ENCODE peak calls at places on chromosome 1, in four cellular contexts. H is SK-N-SH, C is AG04450, J is RWPE1. G is an unnamed sample.

GRCh38 chr1:184389446-184389845 is 2.6 kb downstream of the C1orf21 start:
- DNase-seq in J (no peak), C (no peak), H (no peak), G (no peak)

GRCh38 chr1:16926491-16927195 is 4.9 kb downstream of the CROCC start:
- DNase-seq in H (peak), J (no peak), C (no peak), G (peak)

GRCh38 chr1:110060034-110060661 is 10.3 kb downstream of the ALX3 start:
- DNase-seq in C (no peak), H (no peak), J (peak), G (peak)

GRCh38 chr1:115227683-115228082 is 110.4 kb downstream of the NGF start:
- DNase-seq in H (no peak), J (no peak), C (no peak), G (no peak)

GRCh38 chr1:204842892-204843291 is 27.8 kb upstream of the NFASC start:
- DNase-seq in C (no peak), H (no peak), J (no peak), G (no peak)

GRCh38 chr1:187680823-187681222 is 852.1 kb downstream of the PLA2G4A start:
- DNase-seq in H (no peak), J (no peak), C (peak), G (no peak)

GRCh38 chr1:163054056-163054706 is 15.0 kb upstream of the RGS4 start:
- DNase-seq in J (no peak), C (no peak), H (no peak), G (no peak)

GRCh38 chr1:152577168-152577567 is 3.1 kb downstream of the LCE3D start:
- DNase-seq in J (no peak), C (no peak), H (no peak), G (no peak)

GRCh38 chr1:4711191-4711915 is 56.9 kb downstream of the AJAP1 start:
- DNase-seq in H (no peak), C (no peak), J (no peak), G (no peak)

GRCh38 chr1:72241397-72241796 is 40.9 kb downstream of the NEGR1 start:
- DNase-seq in J (peak), C (no peak), H (no peak), G (no peak)

GRCh38 chr1:190391582-190391981 is 86.1 kb downstream of the BRINP3 start:
- DNase-seq in C (no peak), H (no peak), J (no peak), G (no peak)

GRCh38 chr1:115713906-115714305 is 54.6 kb downstream of the CASQ2 start:
- DNase-seq in C (no peak), H (no peak), J (no peak), G (no peak)

GRCh38 chr1:51600954-51601353 is 15.9 kb upstream of the OSBPL9 start:
- DNase-seq in C (no peak), J (no peak), H (peak), G (no peak)

GRCh38 chr1:179083031-179083345 is 1.1 kb downstream of the TOR3A start:
- DNase-seq in H (peak), C (no peak), J (no peak), G (no peak)

GRCh38 chr1:171841931-171842723 is 829 bp downstream of the DNM3 start:
- DNase-seq in H (peak), J (peak), C (no peak), G (peak)

GRCh38 chr1:84715620-84716019 is 25.4 kb upstream of the SSX2IP start:
- DNase-seq in J (no peak), H (no peak), C (no peak), G (no peak)

GRCh38 chr1:76053021-76053420 is 21.5 kb upstream of the ST6GALNAC3 start:
- DNase-seq in C (no peak), H (peak), J (no peak), G (no peak)

GRCh38 chr1:108585343-108585742 is 25.4 kb downstream of the EEIG2 start:
- DNase-seq in J (no peak), H (no peak), C (no peak), G (no peak)

GRCh38 chr1:108584320-108584968 is 24.5 kb downstream of the EEIG2 start:
- DNase-seq in J (no peak), H (no peak), C (no peak), G (no peak)

DNA sequence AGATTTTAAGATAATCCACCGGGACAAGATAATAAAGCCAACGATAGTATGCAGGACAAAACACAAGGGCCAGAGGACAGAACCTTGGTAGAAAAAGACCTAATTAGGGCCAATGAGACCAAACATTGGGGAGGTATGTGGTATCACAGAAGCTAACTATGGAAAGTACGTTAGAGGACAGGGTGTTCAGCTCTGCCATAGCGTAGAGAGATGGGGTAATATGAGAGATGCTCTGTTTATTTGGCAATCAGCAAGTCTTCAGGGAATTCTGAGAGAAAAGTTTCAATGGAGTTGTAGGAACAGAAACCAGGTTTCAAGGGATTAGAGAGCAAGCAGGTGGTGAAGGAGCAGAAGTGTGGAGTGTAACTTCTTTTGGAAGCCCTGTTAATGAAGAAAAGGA is 23.9 kb downstream of the EEIG2 start:
- DNase-seq in J (no peak), H (no peak), C (no peak), G (no peak)
- TF ChIP-seq CTCF in J (no peak), H (no peak), C (no peak), G (no peak)

DNA sequence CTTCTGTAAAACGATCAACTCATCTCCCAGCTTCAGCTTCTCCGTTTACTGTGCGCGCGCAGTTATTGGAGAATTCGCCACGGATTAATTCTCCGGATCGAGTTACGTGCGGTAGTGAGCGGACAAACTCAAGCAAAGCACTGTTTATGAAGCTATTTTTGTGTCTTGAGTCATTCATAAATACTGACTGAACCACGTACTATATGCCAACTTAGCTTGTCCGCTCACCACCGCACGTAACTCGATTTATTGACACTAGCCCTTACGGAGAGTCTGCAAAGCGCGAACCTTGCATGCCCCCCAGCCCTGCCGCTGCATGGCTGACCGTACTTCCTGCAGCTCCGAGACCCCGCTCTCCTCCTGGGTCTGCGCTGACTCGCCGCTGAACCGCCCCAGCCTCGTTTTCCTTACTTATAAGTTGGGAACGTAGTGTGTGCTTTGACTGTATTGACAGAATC is 773 bp downstream of the CHD1L start:
- DNase-seq in J (peak), H (peak), C (no peak), G (peak)
- TF ChIP-seq CTCF in J (peak), H (no peak), C (no peak), G (no peak)

GRCh38 chr1:114025609-114026401 is 46.5 kb downstream of the OLFML3 start:
- DNase-seq in C (no peak), J (no peak), H (no peak), G (no peak)

GRCh38 chr1:114021665-114022099 is 42.4 kb downstream of the OLFML3 start:
- DNase-seq in J (no peak), C (no peak), H (no peak), G (no peak)

GRCh38 chr1:114023377-114023776 is 44.1 kb downstream of the OLFML3 start:
- DNase-seq in J (no peak), C (no peak), H (no peak), G (no peak)

GRCh38 chr1:114024049-114024448 is 44.8 kb downstream of the OLFML3 start:
- DNase-seq in C (no peak), H (no peak), J (no peak), G (no peak)

GRCh38 chr1:114026797-114027196 is 47.5 kb downstream of the OLFML3 start:
- DNase-seq in H (no peak), C (no peak), J (no peak), G (no peak)
- TF ChIP-seq CTCF in H (no peak), C (no peak), J (no peak), G (no peak)

GRCh38 chr1:160550572-160551034 is 27.5 kb upstream of the SLAMF6 start:
- DNase-seq in H (no peak), C (no peak), J (no peak), G (no peak)
- TF ChIP-seq CTCF in H (no peak), C (no peak), J (no peak), G (no peak)

GRCh38 chr1:222620566-222620965 is 2.7 kb downstream of the MIA3 start:
- DNase-seq in C (no peak), H (no peak), J (no peak), G (no peak)

GRCh38 chr1:222624214-222624613 is 6.3 kb downstream of the MIA3 start:
- DNase-seq in J (no peak), C (no peak), H (no peak), G (no peak)

GRCh38 chr1:222623458-222623857 is 5.6 kb downstream of the MIA3 start:
- DNase-seq in C (no peak), J (no peak), H (no peak), G (no peak)

GRCh38 chr1:222618880-222619321 is 1.0 kb downstream of the MIA3 start:
- DNase-seq in C (no peak), J (peak), H (peak), G (peak)

DNA sequence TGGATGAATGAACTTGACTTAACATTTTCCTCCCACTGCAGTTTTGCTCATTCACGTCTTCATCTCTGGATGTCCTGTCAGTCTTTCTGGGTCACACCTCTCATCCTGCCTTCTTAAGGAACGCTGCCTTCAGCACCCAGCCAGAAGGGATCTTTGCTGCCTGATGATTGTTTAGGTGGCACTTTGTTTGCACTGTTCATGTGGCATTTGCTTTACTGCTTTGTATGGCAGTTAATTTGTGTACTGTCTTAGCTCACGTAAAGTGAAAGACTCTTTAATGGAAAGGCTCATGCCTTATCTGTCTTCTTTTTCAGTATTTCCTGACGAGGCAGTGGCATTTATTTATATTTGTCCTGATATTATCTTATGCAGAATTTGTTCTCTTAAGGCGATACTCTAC is 4.9 kb downstream of the MIA3 start:
- DNase-seq in J (no peak), C (no peak), H (no peak), G (no peak)
- TF ChIP-seq CTCF in J (no peak), C (no peak), H (no peak), G (no peak)

GRCh38 chr1:43883321-43883720 is 50.3 kb upstream of the ARTN start:
- DNase-seq in H (peak), J (peak), C (no peak), G (no peak)

GRCh38 chr1:43882763-43883162 is 50.8 kb upstream of the ARTN start:
- DNase-seq in H (no peak), J (no peak), C (no peak), G (no peak)

GRCh38 chr1:43880604-43881003 is 53.0 kb upstream of the ARTN start:
- DNase-seq in C (no peak), J (no peak), H (no peak), G (no peak)

GRCh38 chr1:43879996-43880395 is 53.6 kb upstream of the ARTN start:
- DNase-seq in C (no peak), H (no peak), J (no peak), G (no peak)

DNA sequence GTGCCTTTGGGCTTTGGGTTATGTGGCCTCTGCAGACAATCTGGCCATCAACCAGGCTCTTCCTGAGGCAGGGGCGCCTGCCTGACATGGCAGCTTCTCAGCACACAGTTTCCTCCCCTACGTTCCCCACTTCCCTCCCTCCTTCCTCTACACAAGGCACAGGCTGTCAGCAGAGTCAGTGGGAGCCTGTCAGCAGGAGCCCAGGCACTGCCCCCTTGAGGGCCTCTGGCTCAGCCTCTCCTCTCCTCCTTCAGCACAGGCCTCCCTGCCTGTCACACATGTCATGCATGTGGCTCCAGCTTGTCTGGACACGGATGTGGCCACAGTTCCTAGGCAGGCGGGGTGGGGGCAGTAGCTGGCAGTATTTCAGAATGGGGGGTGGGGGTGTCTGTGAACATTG is 52.2 kb upstream of the ARTN start:
- DNase-seq in H (peak), C (no peak), J (no peak), G (no peak)
- TF ChIP-seq CTCF in H (no peak), C (peak), J (no peak), G (no peak)

GRCh38 chr1:117643601-117644000 is 37.8 kb downstream of the TENT5C start:
- DNase-seq in H (no peak), J (no peak), C (no peak), G (no peak)

GRCh38 chr1:117641536-117641935 is 35.7 kb downstream of the TENT5C start:
- DNase-seq in C (no peak), J (no peak), H (no peak), G (no peak)

GRCh38 chr1:117644696-117645311 is 39.0 kb downstream of the TENT5C start:
- DNase-seq in H (no peak), C (no peak), J (no peak), G (no peak)

GRCh38 chr1:117645343-117645742 is 39.5 kb downstream of the TENT5C start:
- DNase-seq in H (no peak), C (no peak), J (no peak), G (no peak)

GRCh38 chr1:117642963-117643362 is 37.1 kb downstream of the TENT5C start:
- DNase-seq in J (no peak), H (no peak), C (no peak), G (no peak)
- TF ChIP-seq CTCF in J (no peak), H (no peak), C (no peak), G (no peak)

G was measured in neural crest cell.